ENCODE peak calls at places on chromosomes 12 and 14, in six cellular contexts. P is left ventricle myocardium inferior, N is brain microvascular endothelial cell, L is adrenal gland, H is fibroblast of lung, I is HCT116. D is an unnamed sample.

GRCh38 chr14:93161411-93161940 is 23.2 kb downstream of the MOAP1 start:
- DNase-seq in P (no peak), N (no peak), L (no peak), H (no peak), I (no peak), D (no peak)

GRCh38 chr14:68610251-68610793 is 182.5 kb downstream of the ZFP36L1 start:
- DNase-seq in P (no peak), N (no peak), L (no peak), H (no peak), I (peak), D (no peak)

GRCh38 chr12:70006619-70006973 is 181.6 kb downstream of the MYRFL start:
- DNase-seq in P (no peak), N (no peak), L (no peak), H (no peak), I (no peak), D (no peak)

GRCh38 chr12:100128509-100128908 is 14.2 kb downstream of the BLTP3B start:
- DNase-seq in P (peak), N (no peak), L (no peak), H (peak), I (no peak), D (no peak)

GRCh38 chr12:50720501-50720900 is 43.4 kb upstream of the ATF1 start:
- DNase-seq in P (no peak), N (no peak), L (no peak), H (peak), I (no peak), D (no peak)

GRCh38 chr14:88628033-88628432 is 65.2 kb downstream of the ZC3H14 start:
- DNase-seq in P (no peak), N (no peak), L (no peak), H (no peak), I (no peak), D (no peak)

GRCh38 chr12:88325828-88326214 is 183.7 kb downstream of the TMTC3 start:
- DNase-seq in P (no peak), N (peak), L (no peak), H (peak), I (no peak), D (no peak)

GRCh38 chr12:108597559-108598471 is at the start of gene TMEM119:
- DNase-seq in P (peak), N (no peak), L (no peak), H (peak), I (no peak), D (no peak)

GRCh38 chr14:28987516-28987915 is 220.9 kb downstream of the FOXG1 start:
- DNase-seq in P (no peak), N (no peak), L (no peak), H (peak), I (no peak), D (no peak)

GRCh38 chr12:117093918-117094630 is 5.1 kb downstream of the TESC start:
- DNase-seq in P (no peak), N (no peak), L (no peak), H (no peak), I (no peak), D (peak)

GRCh38 chr14:52342849-52343606 is 28.9 kb downstream of the PTGER2 start:
- DNase-seq in P (no peak), N (no peak), L (no peak), H (peak), I (no peak), D (no peak)

GRCh38 chr12:47736877-47737676 is 11.8 kb upstream of the ENDOU start:
- DNase-seq in P (peak), N (no peak), L (peak), H (peak), I (no peak), D (no peak)

GRCh38 chr12:6452245-6452731 is 446 bp downstream of the TAPBPL start:
- DNase-seq in P (no peak), N (no peak), L (peak), H (no peak), I (no peak), D (peak)

GRCh38 chr14:50957296-50957695 is 13.0 kb upstream of the PYGL start:
- DNase-seq in P (no peak), N (peak), L (no peak), H (peak), I (no peak), D (no peak)

GRCh38 chr12:6771091-6771495 is 1.2 kb upstream of the LAG3 start:
- DNase-seq in P (no peak), N (no peak), L (peak), H (no peak), I (no peak), D (no peak)

GRCh38 chr12:43306066-43306465 is 245.9 kb downstream of the ADAMTS20 start:
- DNase-seq in P (no peak), N (peak), L (no peak), H (peak), I (no peak), D (no peak)

GRCh38 chr14:58415636-58416559 is 11.4 kb downstream of the TIMM9 start:
- DNase-seq in P (no peak), N (no peak), L (no peak), H (no peak), I (no peak), D (no peak)

GRCh38 chr12:108570743-108571603 is 8.6 kb downstream of the ISCU start:
- DNase-seq in P (no peak), N (peak), L (peak), H (no peak), I (peak), D (peak)

GRCh38 chr12:65891987-65892481 is 67.8 kb downstream of the HMGA2 start:
- DNase-seq in P (peak), N (peak), L (peak), H (peak), I (peak), D (peak)

DNA sequence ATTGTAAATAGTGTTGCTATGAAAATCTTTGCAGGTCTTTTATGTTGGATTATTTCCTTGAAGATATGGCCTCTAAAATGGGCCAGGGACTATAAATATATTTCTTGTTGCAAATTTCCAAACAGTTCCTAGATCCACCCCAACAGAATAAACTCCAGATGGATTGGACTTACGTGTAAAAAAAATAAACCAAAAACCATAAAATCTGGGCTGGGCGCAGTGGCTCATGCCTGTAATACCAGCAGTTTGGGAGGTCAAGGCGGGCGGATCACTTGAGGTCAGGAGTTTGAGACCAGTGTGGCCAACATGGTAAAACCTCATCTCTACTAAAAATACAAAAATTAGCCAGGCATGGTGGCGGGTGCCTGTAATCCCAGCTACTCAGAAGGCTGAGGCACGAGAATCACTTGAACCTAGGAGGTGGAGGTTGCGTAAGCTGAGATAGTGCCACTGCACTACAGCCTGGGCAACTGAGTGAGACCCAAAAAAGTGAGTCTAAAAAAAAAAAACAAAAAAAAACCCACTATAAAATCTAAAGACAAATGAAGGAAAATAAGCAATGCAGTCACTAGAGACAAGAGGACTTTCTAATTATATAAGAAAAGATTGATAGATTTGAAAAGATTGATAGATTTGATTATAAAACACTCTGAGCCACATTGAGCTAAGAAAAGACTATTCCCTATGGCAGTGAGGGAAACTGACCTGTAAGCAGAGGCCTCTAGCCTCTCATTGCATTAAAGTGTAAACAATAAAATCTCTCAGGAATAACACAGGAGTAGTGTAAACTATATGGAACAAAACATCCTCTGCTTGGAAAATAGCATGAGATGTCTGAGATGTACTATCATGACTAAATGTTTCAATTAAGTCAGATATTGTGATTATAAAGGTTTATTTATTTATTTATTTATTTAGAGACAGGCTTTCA is 25.6 kb downstream of the NFKBIA start:
- DNase-seq in P (no peak), N (no peak), L (no peak), H (peak), I (no peak), D (no peak)
- H3K27ac ChIP-seq in P (no peak), N (no peak), L (no peak), H (no peak), I (no peak), D (no peak)

GRCh38 chr12:124608451-124608870 is 41.0 kb upstream of the NCOR2 start:
- DNase-seq in P (no peak), N (no peak), L (peak), H (peak), I (no peak), D (peak)
- H3K4me3 ChIP-seq in P (no peak), N (no peak), L (no peak), H (no peak), I (peak), D (peak)

GRCh38 chr14:24293525-24293924 is 6.1 kb downstream of the DHRS1 start:
- DNase-seq in P (no peak), N (no peak), L (no peak), H (no peak), I (no peak), D (no peak)

GRCh38 chr14:24299255-24300191 is at the start of the genes DHRS1 and NOP9:
- DNase-seq in P (peak), N (peak), L (peak), H (peak), I (peak), D (peak)

GRCh38 chr14:24297190-24297964 is 2.2 kb downstream of the DHRS1 start:
- DNase-seq in P (no peak), N (peak), L (no peak), H (no peak), I (no peak), D (no peak)

GRCh38 chr14:24298892-24299254 is 707 bp downstream of the DHRS1 start:
- DNase-seq in P (no peak), N (peak), L (no peak), H (peak), I (peak), D (no peak)

DNA sequence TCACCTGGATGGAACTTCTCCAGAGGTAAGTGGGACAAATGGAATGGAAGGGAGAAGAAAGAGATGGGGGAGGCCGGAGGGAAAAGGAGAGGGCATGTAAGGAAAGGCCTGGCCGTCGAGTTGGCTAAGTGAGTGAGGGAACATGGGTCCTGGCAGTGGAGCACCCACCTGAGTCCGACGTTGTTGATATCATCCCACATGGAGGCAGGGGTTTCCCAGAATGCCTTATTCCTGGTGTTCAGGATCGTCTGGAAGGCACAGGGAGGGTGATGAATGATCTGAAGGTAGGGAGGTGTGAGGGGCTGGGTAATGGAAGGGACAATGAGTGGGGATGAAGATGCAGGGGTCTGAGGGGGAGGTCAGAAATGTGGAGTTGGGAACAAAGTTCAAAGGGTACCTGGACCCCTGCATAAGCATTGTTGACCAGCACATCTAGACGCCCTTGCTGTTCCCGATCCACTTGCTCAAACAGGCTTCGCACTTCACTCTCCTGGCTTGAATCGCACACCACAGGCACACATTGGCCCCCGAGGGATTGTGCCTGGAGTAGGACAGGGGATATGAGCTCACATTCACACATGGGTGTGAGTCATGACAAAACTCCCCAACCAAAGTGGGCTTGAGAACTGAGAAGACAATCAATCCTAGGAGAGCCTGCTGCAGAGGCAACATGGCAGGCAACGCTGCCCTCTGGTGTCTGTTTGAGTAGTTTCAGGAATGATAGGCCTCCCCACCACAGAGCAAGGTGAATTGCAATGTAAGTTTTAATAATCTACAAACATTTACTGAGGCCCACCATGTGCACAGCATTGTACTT is 3.0 kb downstream of the DHRS1 start:
- DNase-seq in P (peak), N (peak), L (peak), H (peak), I (no peak), D (no peak)
- H3K27ac ChIP-seq in P (no peak), N (peak), L (no peak), H (peak), I (no peak), D (no peak)

GRCh38 chr14:22276913-22277816 is 311.9 kb downstream of the DAD1 start:
- DNase-seq in P (no peak), N (no peak), L (no peak), H (peak), I (peak), D (no peak)
- H3K4me3 ChIP-seq in P (no peak), N (no peak), L (no peak), H (no peak), I (no peak), D (no peak)

GRCh38 chr12:106072751-106073150 is 66.0 kb downstream of the NUAK1 start:
- DNase-seq in P (no peak), N (no peak), L (no peak), H (no peak), I (no peak), D (no peak)
- H3K27ac ChIP-seq in P (peak), N (no peak), L (no peak), H (no peak), I (no peak), D (no peak)